ENCODE peak calls at places on chromosomes 5 and 9, in ten cellular contexts. One of them, this sample, is unnamed.

GRCh38 chr5:11076945-11077613 is 316.0 kb upstream of the DAP start:
- DNase-seq in OCI-LY7: no peak
- DNase-seq in stimulated activated CD4-positive, alpha-beta T cell treated with anti-CD3 and anti-CD28 coated beads, Interleukin-1b, Interleukin-23, amount 100 ng/mL, for 48 hours: no peak
- DNase-seq in HuH-7: no peak
- DNase-seq in neural crest cell: no peak
- DNase-seq in GM13977: no peak
- DNase-seq in AG10803: no peak
- DNase-seq in stimulated activated CD8-positive, alpha-beta memory T cell treated with anti-CD3 and anti-CD28 coated beads, Interleukin-7, amount 100 ng/mL, for 1 hour: no peak
- DNase-seq in M059J: no peak
- DNase-seq in mucosa of gallbladder: no peak
- DNase-seq in this sample: no peak

GRCh38 chr9:134319306-134320194 is 6.7 kb upstream of the RXRA start:
- DNase-seq in HuH-7: no peak
- DNase-seq in mucosa of gallbladder: no peak
- DNase-seq in stimulated activated CD8-positive, alpha-beta memory T cell treated with anti-CD3 and anti-CD28 coated beads, Interleukin-7, amount 100 ng/mL, for 1 hour: no peak
- DNase-seq in OCI-LY7: no peak
- DNase-seq in stimulated activated CD4-positive, alpha-beta T cell treated with anti-CD3 and anti-CD28 coated beads, Interleukin-1b, Interleukin-23, amount 100 ng/mL, for 48 hours: no peak
- DNase-seq in M059J: no peak
- DNase-seq in neural crest cell: peak; percentile 58
- DNase-seq in GM13977: no peak
- DNase-seq in AG10803: no peak
- DNase-seq in this sample: no peak

GRCh38 chr5:1048861-1049838 is 40.5 kb downstream of the NKD2 start:
- DNase-seq in AG10803: no peak
- DNase-seq in stimulated activated CD8-positive, alpha-beta memory T cell treated with anti-CD3 and anti-CD28 coated beads, Interleukin-7, amount 100 ng/mL, for 1 hour: no peak
- DNase-seq in mucosa of gallbladder: no peak
- DNase-seq in M059J: no peak
- DNase-seq in HuH-7: no peak
- DNase-seq in stimulated activated CD4-positive, alpha-beta T cell treated with anti-CD3 and anti-CD28 coated beads, Interleukin-1b, Interleukin-23, amount 100 ng/mL, for 48 hours: no peak
- DNase-seq in GM13977: no peak
- DNase-seq in neural crest cell: no peak
- DNase-seq in OCI-LY7: no peak
- DNase-seq in this sample: no peak

GRCh38 chr9:134936021-134936761 is 18.5 kb upstream of the FCN1 start:
- DNase-seq in mucosa of gallbladder: no peak
- DNase-seq in M059J: no peak
- DNase-seq in HuH-7: no peak
- DNase-seq in neural crest cell: no peak
- DNase-seq in OCI-LY7: peak; percentile 78
- DNase-seq in AG10803: no peak
- DNase-seq in GM13977: peak; percentile 62
- DNase-seq in stimulated activated CD8-positive, alpha-beta memory T cell treated with anti-CD3 and anti-CD28 coated beads, Interleukin-7, amount 100 ng/mL, for 1 hour: no peak
- DNase-seq in stimulated activated CD4-positive, alpha-beta T cell treated with anti-CD3 and anti-CD28 coated beads, Interleukin-1b, Interleukin-23, amount 100 ng/mL, for 48 hours: no peak
- DNase-seq in this sample: no peak

GRCh38 chr9:91758491-91758981 is 191.5 kb downstream of the ROR2 start:
- DNase-seq in GM13977: peak; percentile 60
- DNase-seq in M059J: peak; percentile 37
- DNase-seq in stimulated activated CD8-positive, alpha-beta memory T cell treated with anti-CD3 and anti-CD28 coated beads, Interleukin-7, amount 100 ng/mL, for 1 hour: no peak
- DNase-seq in mucosa of gallbladder: no peak
- DNase-seq in stimulated activated CD4-positive, alpha-beta T cell treated with anti-CD3 and anti-CD28 coated beads, Interleukin-1b, Interleukin-23, amount 100 ng/mL, for 48 hours: peak; percentile 30
- DNase-seq in AG10803: peak; percentile 49
- DNase-seq in HuH-7: peak; percentile 47
- DNase-seq in OCI-LY7: peak; percentile 40
- DNase-seq in neural crest cell: peak; percentile 70
- DNase-seq in this sample: peak; percentile 49

GRCh38 chr5:161094411-161094810 is 242.4 kb upstream of the ATP10B start:
- DNase-seq in OCI-LY7: no peak
- DNase-seq in AG10803: peak; percentile 83
- DNase-seq in HuH-7: no peak
- DNase-seq in neural crest cell: no peak
- DNase-seq in GM13977: no peak
- DNase-seq in stimulated activated CD8-positive, alpha-beta memory T cell treated with anti-CD3 and anti-CD28 coated beads, Interleukin-7, amount 100 ng/mL, for 1 hour: no peak
- DNase-seq in stimulated activated CD4-positive, alpha-beta T cell treated with anti-CD3 and anti-CD28 coated beads, Interleukin-1b, Interleukin-23, amount 100 ng/mL, for 48 hours: no peak
- DNase-seq in mucosa of gallbladder: no peak
- DNase-seq in M059J: peak; percentile 40
- DNase-seq in this sample: no peak

GRCh38 chr5:176803943-176804498 is 6.3 kb upstream of the UNC5A start:
- DNase-seq in AG10803: no peak
- DNase-seq in OCI-LY7: peak; percentile 15
- DNase-seq in mucosa of gallbladder: no peak
- DNase-seq in stimulated activated CD4-positive, alpha-beta T cell treated with anti-CD3 and anti-CD28 coated beads, Interleukin-1b, Interleukin-23, amount 100 ng/mL, for 48 hours: no peak
- DNase-seq in GM13977: no peak
- DNase-seq in M059J: no peak
- DNase-seq in neural crest cell: no peak
- DNase-seq in stimulated activated CD8-positive, alpha-beta memory T cell treated with anti-CD3 and anti-CD28 coated beads, Interleukin-7, amount 100 ng/mL, for 1 hour: no peak
- DNase-seq in HuH-7: peak; percentile 63
- DNase-seq in this sample: peak; percentile 32

GRCh38 chr9:134066923-134067851 is 639 bp downstream of the BRD3 start:
- DNase-seq in stimulated activated CD8-positive, alpha-beta memory T cell treated with anti-CD3 and anti-CD28 coated beads, Interleukin-7, amount 100 ng/mL, for 1 hour: no peak
- DNase-seq in neural crest cell: peak; percentile 34
- DNase-seq in AG10803: peak; percentile 20
- DNase-seq in HuH-7: no peak
- DNase-seq in stimulated activated CD4-positive, alpha-beta T cell treated with anti-CD3 and anti-CD28 coated beads, Interleukin-1b, Interleukin-23, amount 100 ng/mL, for 48 hours: no peak
- DNase-seq in mucosa of gallbladder: peak; percentile 10
- DNase-seq in GM13977: peak; percentile 64
- DNase-seq in OCI-LY7: peak; percentile 47
- DNase-seq in M059J: peak; percentile 34
- DNase-seq in this sample: peak; percentile 25

GRCh38 chr9:78316151-78316892 is 19.4 kb downstream of the PSAT1 start:
- DNase-seq in HuH-7: no peak
- DNase-seq in OCI-LY7: no peak
- DNase-seq in mucosa of gallbladder: no peak
- DNase-seq in M059J: no peak
- DNase-seq in stimulated activated CD8-positive, alpha-beta memory T cell treated with anti-CD3 and anti-CD28 coated beads, Interleukin-7, amount 100 ng/mL, for 1 hour: no peak
- DNase-seq in GM13977: no peak
- DNase-seq in AG10803: no peak
- DNase-seq in stimulated activated CD4-positive, alpha-beta T cell treated with anti-CD3 and anti-CD28 coated beads, Interleukin-1b, Interleukin-23, amount 100 ng/mL, for 48 hours: no peak
- DNase-seq in neural crest cell: no peak
- DNase-seq in this sample: no peak